ENCODE peak calls at places on chromosomes 7 and 10, in six cellular contexts. U is activated effector memory CD4-positive, alpha-beta T cell treated with anti-CD3 and anti-CD28 coated beads, Interleukin-2, amount 50 U/mL, for 16 hours; S is substantia nigra; W is GM04504; F is GM13976; J is NCI-H1092. T is an unnamed sample.
A peak's percentile ranks its signal among the peaks of the same experiment; 100 is the strongest.

GRCh38 chr7:105399043-105399725 is 10.5 kb upstream of the SRPK2 start:
- DNase-seq in U (no peak), S (no peak), W (no peak), F (no peak), J (no peak), T (no peak)

GRCh38 chr7:47600199-47601118 is 18.5 kb upstream of the TNS3 start:
- DNase-seq in U (no peak), S (no peak), W (peak; percentile 69), F (no peak), J (no peak), T (no peak)

GRCh38 chr10:76303682-76304316 is 872.4 kb downstream of the LRMDA start:
- DNase-seq in U (no peak), S (peak; percentile 17), W (peak; percentile 35), F (no peak), J (peak; percentile 77), T (peak; percentile 31)

GRCh38 chr10:130301026-130301892 is 165.1 kb downstream of the GLRX3 start:
- DNase-seq in U (peak; percentile 88), S (no peak), W (no peak), F (no peak), J (peak; percentile 33), T (no peak)

GRCh38 chr7:47905071-47905920 is 43.0 kb downstream of the PKD1L1 start:
- DNase-seq in U (no peak), S (no peak), W (no peak), F (no peak), J (no peak), T (no peak)

GRCh38 chr7:10436302-10436701 is 537.4 kb upstream of the PHF14 start:
- DNase-seq in U (no peak), S (no peak), W (no peak), F (no peak), J (no peak), T (no peak)

GRCh38 chr10:86711957-86712708 is 43.8 kb downstream of the LDB3 start:
- DNase-seq in U (no peak), S (peak; percentile 24), W (no peak), F (peak; percentile 82), J (no peak), T (peak; percentile 80)

GRCh38 chr7:44306608-44307007 is 18.8 kb downstream of the CAMK2B start:
- DNase-seq in U (peak; percentile 37), S (no peak), W (no peak), F (peak; percentile 51), J (no peak), T (peak; percentile 46)

GRCh38 chr7:87414400-87415188 is 60.9 kb downstream of the ABCB4 start:
- DNase-seq in U (no peak), S (no peak), W (no peak), F (no peak), J (no peak), T (no peak)

GRCh38 chr10:46552526-46553237 is 3.8 kb downstream of the GPRIN2 start:
- DNase-seq in U (peak; percentile 62), S (no peak), W (no peak), F (no peak), J (peak; percentile 24), T (no peak)

GRCh38 chr7:2029936-2030335 is 202.8 kb downstream of the MAD1L1 start:
- DNase-seq in U (peak; percentile 43), S (no peak), W (no peak), F (no peak), J (no peak), T (no peak)

GRCh38 chr10:80492875-80493413 is 38.8 kb downstream of the TSPAN14 start:
- DNase-seq in U (no peak), S (no peak), W (no peak), F (no peak), J (no peak), T (no peak)

GRCh38 chr10:75773139-75773801 is 341.8 kb downstream of the LRMDA start:
- DNase-seq in U (no peak), S (no peak), W (no peak), F (no peak), J (no peak), T (no peak)

GRCh38 chr7:75962607-75963382 is 31.6 kb downstream of the TMEM120A start:
- DNase-seq in U (no peak), S (no peak), W (no peak), F (peak; percentile 9), J (no peak), T (no peak)

GRCh38 chr10:73871915-73872710 is 2.2 kb downstream of the CAMK2G start:
- DNase-seq in U (no peak), S (no peak), W (no peak), F (no peak), J (no peak), T (no peak)

T was measured in GM10248.